ENCODE peak calls at places on chromosomes 12 and 14, in seven cellular contexts. F is foreskin fibroblast, Q is AG04450, O is lower lobe of right lung, C is AG10803, R is AG04449, N is fibroblast of villous mesenchyme. M is an unnamed sample.

GRCh38 chr12:33277386-33277785 is 162.2 kb downstream of the SYT10 start:
- DNase-seq in F (no peak), Q (no peak), O (no peak), C (no peak), R (no peak), N (no peak), M (no peak)

GRCh38 chr14:69693145-69693544 is 73.8 kb upstream of the SRSF5 start:
- DNase-seq in F (peak; percentile 65), Q (no peak), O (no peak), C (peak; percentile 15), R (no peak), N (no peak), M (no peak)

GRCh38 chr12:52010152-52010622 is 3.4 kb downstream of the TAMALIN start:
- DNase-seq in F (peak; percentile 91), Q (peak; percentile 81), O (peak; percentile 74), C (peak; percentile 80), R (no peak), N (peak; percentile 90), M (peak; percentile 76)

GRCh38 chr12:15691372-15691771 is 97.8 kb downstream of the EPS8 start:
- DNase-seq in F (peak; percentile 30), Q (no peak), O (no peak), C (no peak), R (no peak), N (no peak), M (no peak)

GRCh38 chr14:33120341-33120740 is 181.7 kb downstream of the NPAS3 start:
- DNase-seq in F (peak; percentile 73), Q (no peak), O (no peak), C (peak; percentile 50), R (peak; percentile 19), N (peak; percentile 28), M (no peak)

GRCh38 chr14:102524451-102525212 is 15.1 kb upstream of the ANKRD9 start:
- DNase-seq in F (peak; percentile 99), Q (peak; percentile 95), O (peak; percentile 99), C (peak; percentile 98), R (peak; percentile 78), N (peak; percentile 99), M (peak; percentile 92)

GRCh38 chr12:79883216-79883615 is 51.7 kb downstream of the PPP1R12A start:
- DNase-seq in F (no peak), Q (no peak), O (no peak), C (peak; percentile 33), R (no peak), N (peak; percentile 71), M (no peak)

GRCh38 chr14:54782803-54783659 is 119.6 kb downstream of the GCH1 start:
- DNase-seq in F (peak; percentile 27), Q (no peak), O (peak; percentile 66), C (no peak), R (no peak), N (peak; percentile 14), M (no peak)

GRCh38 chr14:98819132-98819866 is 452.7 kb downstream of the BCL11B start:
- DNase-seq in F (no peak), Q (no peak), O (no peak), C (no peak), R (no peak), N (no peak), M (no peak)

DNA sequence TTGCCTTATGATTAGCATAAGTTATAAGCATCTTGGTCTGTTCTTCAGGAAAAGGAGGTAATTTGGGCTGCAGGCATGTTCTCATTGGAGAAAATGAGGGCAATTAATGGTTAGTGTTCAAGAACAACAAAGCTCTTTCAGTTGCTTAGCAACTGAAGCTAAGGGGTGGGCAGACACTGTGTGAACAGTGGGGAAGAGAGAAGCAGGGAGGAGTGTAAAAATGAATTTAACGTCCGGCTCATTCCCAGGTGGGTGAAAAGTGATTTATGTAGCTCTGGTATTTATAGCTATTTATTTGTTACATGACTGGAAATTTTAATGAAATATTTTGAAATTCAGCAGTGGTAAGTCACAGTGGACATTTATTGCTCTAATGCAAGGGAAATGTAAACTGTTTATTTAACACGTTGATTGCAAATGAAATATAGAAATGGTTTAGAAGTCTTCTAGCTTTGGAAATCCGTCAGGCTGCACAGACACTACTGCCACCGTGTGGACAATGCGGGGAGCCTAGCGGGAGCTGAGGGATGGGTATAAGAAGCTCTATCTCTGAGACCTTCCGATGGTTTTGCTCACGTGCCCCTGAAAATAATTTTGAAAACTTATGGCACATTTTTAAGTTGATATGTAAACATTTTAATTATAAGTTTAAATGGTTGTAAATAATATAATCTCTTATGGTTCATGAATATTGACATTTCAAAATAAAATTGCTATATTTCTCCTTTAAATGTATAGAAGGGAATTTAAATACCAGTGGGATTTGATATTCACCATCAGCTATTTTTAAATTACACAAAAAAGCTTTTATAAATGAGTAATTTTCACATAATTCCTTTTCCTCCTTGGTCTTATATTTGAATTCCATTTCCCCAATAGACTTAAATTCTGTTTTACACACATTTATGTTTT is 54.5 kb downstream of the E2F7 start:
- DNase-seq in F (peak; percentile 88), Q (peak; percentile 72), O (peak; percentile 57), C (peak; percentile 71), R (peak; percentile 12), N (peak; percentile 83), M (peak; percentile 32)
- H3K4me3 ChIP-seq in F (no peak overlapping the region), Q (no peak overlapping the region), O (no peak overlapping the region), C (no peak overlapping the region), R (no peak overlapping the region), N (peak overlapping the region; percentile 11), M (no peak overlapping the region)

GRCh38 chr12:95571369-95571768 is 20.1 kb upstream of the USP44 start:
- DNase-seq in F (no peak), Q (no peak), O (no peak), C (no peak), R (no peak), N (no peak), M (no peak)

GRCh38 chr12:95577820-95578219 is 26.5 kb upstream of the USP44 start:
- DNase-seq in F (no peak), Q (no peak), O (no peak), C (no peak), R (no peak), N (no peak), M (no peak)

GRCh38 chr12:95574799-95575452 is 23.6 kb upstream of the USP44 start:
- DNase-seq in F (peak; percentile 72), Q (no peak), O (no peak), C (peak; percentile 54), R (no peak), N (peak; percentile 53), M (peak; percentile 10)

DNA sequence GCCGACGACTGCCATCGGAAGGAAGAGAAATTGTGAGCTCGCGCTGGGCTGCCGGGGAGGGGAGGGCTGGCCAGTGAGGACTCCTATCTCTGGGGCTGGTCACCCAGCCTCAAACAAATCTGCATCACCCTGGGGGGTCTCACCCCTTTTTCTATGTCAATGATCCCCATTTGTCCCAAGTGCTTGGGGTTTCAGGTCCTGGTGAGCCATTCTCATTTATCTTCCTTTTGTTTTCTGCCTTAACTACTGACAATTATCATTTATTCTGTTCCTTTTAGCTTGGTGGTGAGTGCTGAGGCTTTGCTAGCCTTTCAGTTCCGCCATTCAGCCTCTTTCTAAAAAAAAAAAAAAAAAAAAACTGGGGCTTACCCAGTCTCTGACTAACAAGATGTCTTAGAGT is 22.8 kb upstream of the USP44 start:
- DNase-seq in F (no peak), Q (no peak), O (no peak), C (no peak), R (no peak), N (no peak), M (no peak)
- H3K4me3 ChIP-seq in F (no peak overlapping the region), Q (no peak overlapping the region), O (no peak overlapping the region), C (no peak overlapping the region), R (no peak overlapping the region), N (no peak overlapping the region), M (no peak overlapping the region)

GRCh38 chr12:120196363-120196762 is 1.8 kb upstream of the GCN1 start:
- DNase-seq in F (no peak), Q (no peak), O (no peak), C (no peak), R (no peak), N (peak; percentile 32), M (no peak)

GRCh38 chr12:120194534-120195395 is at the start of gene GCN1:
- DNase-seq in F (peak; percentile 94), Q (peak; percentile 36), O (peak; percentile 89), C (peak; percentile 76), R (no peak), N (peak; percentile 79), M (peak; percentile 65)

GRCh38 chr12:120197542-120197887 is 3.0 kb upstream of the GCN1 start:
- DNase-seq in F (no peak), Q (no peak), O (no peak), C (no peak), R (no peak), N (no peak), M (no peak)

GRCh38 chr12:120199595-120200306 is 1.2 kb downstream of the RPLP0 start:
- DNase-seq in F (peak; percentile 70), Q (peak; percentile 16), O (no peak), C (peak; percentile 94), R (no peak), N (peak; percentile 95), M (peak; percentile 85)

GRCh38 chr12:120199025-120199424 is 1.9 kb downstream of the RPLP0 start:
- DNase-seq in F (no peak), Q (no peak), O (no peak), C (no peak), R (no peak), N (no peak), M (no peak)
- H3K4me3 ChIP-seq in F (peak overlapping the region; percentile 63), Q (peak overlapping the region; percentile 75), O (peak overlapping the region; percentile 96), C (peak overlapping the region; percentile 71), R (peak overlapping the region; percentile 89), N (peak overlapping the region; percentile 99), M (peak overlapping the region; percentile 93)

DNA sequence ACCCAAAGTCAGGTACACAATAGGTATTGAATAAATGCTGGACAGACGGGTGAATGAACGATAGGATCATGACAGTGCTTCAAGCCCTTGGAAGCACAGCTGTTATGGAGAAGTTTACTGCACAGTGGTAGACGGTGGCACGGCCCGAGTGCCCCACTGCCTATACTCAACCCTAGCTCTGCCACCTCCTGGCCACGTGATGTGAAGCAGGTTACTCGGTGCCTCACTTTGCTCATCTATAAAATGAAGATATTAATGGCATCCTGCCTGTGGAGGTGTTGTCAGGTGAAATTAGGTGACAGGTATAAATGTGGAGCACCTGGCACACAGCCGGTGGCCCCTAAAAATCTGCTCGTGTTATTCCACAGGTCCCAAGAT is 5.8 kb downstream of the ASB2 start:
- DNase-seq in F (no peak), Q (no peak), O (no peak), C (no peak), R (no peak), N (no peak), M (no peak)
- H3K4me3 ChIP-seq in F (peak overlapping the region; percentile 16), Q (no peak overlapping the region), O (peak overlapping the region; percentile 49), C (peak overlapping the region; percentile 23), R (no peak overlapping the region), N (no peak overlapping the region), M (peak overlapping the region; percentile 10)

GRCh38 chr14:41606249-41607118 is at the start of gene LRFN5:
- DNase-seq in F (peak; percentile 73), Q (no peak), O (no peak), C (peak; percentile 31), R (no peak), N (peak; percentile 17), M (no peak)
- H3K4me3 ChIP-seq in F (peak within 1 kb of the TSS; percentile 44), Q (peak within 1 kb of the TSS; percentile 79), O (peak within 1 kb of the TSS; percentile 55), C (peak within 1 kb of the TSS; percentile 65), R (peak within 1 kb of the TSS; percentile 61), N (peak within 1 kb of the TSS; percentile 64), M (peak within 1 kb of the TSS; percentile 78)

GRCh38 chr12:62604373-62604772 is 137.7 kb downstream of the MON2 start:
- DNase-seq in F (no peak), Q (no peak), O (no peak), C (no peak), R (no peak), N (peak; percentile 8), M (no peak)
- H3K4me3 ChIP-seq in F (peak overlapping the region; percentile 93), Q (peak overlapping the region; percentile 91), O (peak overlapping the region; percentile 81), C (peak overlapping the region; percentile 84), R (peak overlapping the region; percentile 90), N (peak overlapping the region; percentile 85), M (peak overlapping the region; percentile 96)

GRCh38 chr12:124457287-124458219 is 109.9 kb downstream of the NCOR2 start:
- DNase-seq in F (peak; percentile 91), Q (no peak), O (peak; percentile 86), C (peak; percentile 80), R (no peak), N (peak; percentile 90), M (no peak)
- H3K4me3 ChIP-seq in F (no peak overlapping the region), Q (no peak overlapping the region), O (peak overlapping the region; percentile 46), C (no peak overlapping the region), R (no peak overlapping the region), N (peak overlapping the region; percentile 2), M (no peak overlapping the region)